ENCODE peak calls at places on chromosomes 12 and 14, in ten cellular contexts. R is stimulated activated CD8-positive, alpha-beta memory T cell treated with anti-CD3 and anti-CD28 coated beads, Interleukin-15, amount 100 ng/mL, for 1 hour; X is HCT116; U is SK-N-SH; W is GM03348; B is AML-193; Y is kidney glomerular epithelial cell; I is PC-3; H is adrenal gland; J is stimulated activated CD4-positive, alpha-beta T cell treated with anti-CD3 and anti-CD28 coated beads, Interleukin-4, amount 100 ng/mL, for 24 hours. N is an unnamed sample.

GRCh38 chr14:71206766-71207371 is 299.6 kb downstream of the PCNX1 start:
- DNase-seq in R (no peak), X (no peak), U (peak), W (peak), B (no peak), Y (peak), I (peak), H (peak), J (no peak), N (peak)

GRCh38 chr14:55914771-55915170 is 203.4 kb upstream of the PELI2 start:
- DNase-seq in R (no peak), X (no peak), U (no peak), W (no peak), B (no peak), Y (peak), I (no peak), H (no peak), J (no peak), N (no peak)

GRCh38 chr12:7915911-7916403 is 20.0 kb downstream of the SLC2A3 start:
- DNase-seq in R (no peak), X (no peak), U (peak), W (no peak), B (no peak), Y (no peak), I (no peak), H (no peak), J (peak), N (no peak)

GRCh38 chr14:54564799-54565235 is 2.1 kb upstream of the SAMD4A start:
- DNase-seq in R (no peak), X (no peak), U (no peak), W (peak), B (peak), Y (peak), I (peak), H (peak), J (no peak), N (no peak)

GRCh38 chr12:127041985-127042625 is 1224.9 kb upstream of the TMEM132C start:
- DNase-seq in R (no peak), X (no peak), U (no peak), W (no peak), B (no peak), Y (no peak), I (peak), H (no peak), J (no peak), N (no peak)

GRCh38 chr12:1328385-1328784 is 266.0 kb downstream of the FBXL14 start:
- DNase-seq in R (no peak), X (no peak), U (no peak), W (no peak), B (no peak), Y (no peak), I (no peak), H (peak), J (no peak), N (no peak)

GRCh38 chr12:57631566-57632368 is 1.2 kb downstream of the B4GALNT1 start:
- DNase-seq in R (no peak), X (no peak), U (peak), W (peak), B (no peak), Y (no peak), I (no peak), H (no peak), J (no peak), N (peak)

GRCh38 chr12:66627988-66628317 is 50.9 kb downstream of the GRIP1 start:
- DNase-seq in R (no peak), X (no peak), U (no peak), W (no peak), B (no peak), Y (no peak), I (no peak), H (no peak), J (no peak), N (no peak)

GRCh38 chr14:100419856-100420255 is 96.7 kb downstream of the SLC25A47 start:
- DNase-seq in R (no peak), X (no peak), U (peak), W (no peak), B (no peak), Y (no peak), I (no peak), H (no peak), J (no peak), N (no peak)

GRCh38 chr14:74400919-74401503 is 25.0 kb downstream of the SYNDIG1L start:
- DNase-seq in R (no peak), X (no peak), U (no peak), W (no peak), B (no peak), Y (no peak), I (no peak), H (no peak), J (no peak), N (no peak)

GRCh38 chr14:103334644-103335603 is 887 bp downstream of the EIF5 start:
- DNase-seq in R (peak), X (no peak), U (peak), W (peak), B (peak), Y (peak), I (peak), H (peak), J (peak), N (peak)

GRCh38 chr12:94235894-94236293 is 87.5 kb downstream of the PLXNC1 start:
- DNase-seq in R (no peak), X (no peak), U (no peak), W (no peak), B (no peak), Y (no peak), I (no peak), H (no peak), J (no peak), N (no peak)

GRCh38 chr14:89813485-89814080 is 140.9 kb downstream of the EFCAB11 start:
- DNase-seq in R (no peak), X (no peak), U (no peak), W (peak), B (no peak), Y (peak), I (no peak), H (no peak), J (no peak), N (no peak)

GRCh38 chr12:45433441-45433868 is 217.6 kb downstream of the ANO6 start:
- DNase-seq in R (no peak), X (no peak), U (no peak), W (no peak), B (no peak), Y (peak), I (no peak), H (no peak), J (no peak), N (no peak)

GRCh38 chr12:7645395-7646177 is 20.1 kb downstream of the APOBEC1 start:
- DNase-seq in R (no peak), X (peak), U (peak), W (peak), B (peak), Y (peak), I (peak), H (peak), J (peak), N (peak)

GRCh38 chr14:88326352-88327103 is 3.5 kb upstream of the KCNK10 start:
- DNase-seq in R (no peak), X (no peak), U (peak), W (peak), B (no peak), Y (no peak), I (no peak), H (no peak), J (no peak), N (no peak)

GRCh38 chr12:92272301-92272964 is 126.8 kb upstream of the BTG1 start:
- DNase-seq in R (no peak), X (no peak), U (no peak), W (no peak), B (no peak), Y (no peak), I (no peak), H (no peak), J (no peak), N (no peak)

GRCh38 chr12:62915130-62915529 is 19.8 kb downstream of the PPM1H start:
- DNase-seq in R (no peak), X (no peak), U (no peak), W (no peak), B (no peak), Y (no peak), I (no peak), H (peak), J (no peak), N (no peak)

GRCh38 chr12:108560752-108561719 is at the start of gene SART3:
- DNase-seq in R (peak), X (peak), U (peak), W (peak), B (peak), Y (peak), I (peak), H (peak), J (peak), N (peak)

GRCh38 chr12:3131129-3131528 is 54.0 kb downstream of the TSPAN9 start:
- DNase-seq in R (no peak), X (no peak), U (no peak), W (no peak), B (no peak), Y (no peak), I (no peak), H (no peak), J (no peak), N (no peak)

GRCh38 chr14:33737446-33737845 is 213.4 kb downstream of the EGLN3 start:
- DNase-seq in R (no peak), X (no peak), U (no peak), W (peak), B (no peak), Y (peak), I (peak), H (no peak), J (no peak), N (no peak)

GRCh38 chr12:61291647-61292046 is 968.6 kb upstream of the USP15 start:
- DNase-seq in R (no peak), X (no peak), U (no peak), W (no peak), B (no peak), Y (no peak), I (peak), H (no peak), J (no peak), N (no peak)

GRCh38 chr14:81200041-81200440 is 20.7 kb downstream of the GTF2A1 start:
- DNase-seq in R (no peak), X (no peak), U (no peak), W (no peak), B (no peak), Y (no peak), I (no peak), H (no peak), J (no peak), N (no peak)

GRCh38 chr12:26573212-26573909 is 259.6 kb downstream of the ITPR2 start:
- DNase-seq in R (no peak), X (no peak), U (no peak), W (no peak), B (no peak), Y (no peak), I (no peak), H (no peak), J (no peak), N (no peak)

GRCh38 chr12:120134307-120134980 is 17.9 kb upstream of the RAB35 start:
- DNase-seq in R (no peak), X (no peak), U (no peak), W (no peak), B (no peak), Y (no peak), I (no peak), H (no peak), J (no peak), N (no peak)

GRCh38 chr14:89429206-89430091 is 12.4 kb upstream of the FOXN3 start:
- DNase-seq in R (no peak), X (no peak), U (peak), W (no peak), B (peak), Y (peak), I (no peak), H (no peak), J (peak), N (no peak)

GRCh38 chr14:22792158-22792557 is 23.1 kb downstream of the SLC7A7 start:
- DNase-seq in R (no peak), X (no peak), U (no peak), W (no peak), B (no peak), Y (no peak), I (no peak), H (no peak), J (no peak), N (no peak)

GRCh38 chr14:80637726-80638619 is 303.6 kb downstream of the CEP128 start:
- DNase-seq in R (no peak), X (no peak), U (no peak), W (peak), B (no peak), Y (no peak), I (peak), H (no peak), J (no peak), N (no peak)

GRCh38 chr14:26401170-26401968 is 196.5 kb downstream of the NOVA1 start:
- DNase-seq in R (no peak), X (no peak), U (no peak), W (no peak), B (no peak), Y (no peak), I (no peak), H (no peak), J (no peak), N (no peak)

GRCh38 chr14:70257526-70257925 is 68.8 kb upstream of the SLC8A3 start:
- DNase-seq in R (no peak), X (peak), U (no peak), W (no peak), B (no peak), Y (no peak), I (peak), H (no peak), J (no peak), N (no peak)

GRCh38 chr14:102933618-102934231 is 11.3 kb downstream of the AMN start:
- DNase-seq in R (no peak), X (no peak), U (no peak), W (no peak), B (no peak), Y (no peak), I (no peak), H (no peak), J (no peak), N (no peak)

GRCh38 chr14:24095196-24096068 is 1.3 kb downstream of the PCK2 start:
- DNase-seq in R (no peak), X (no peak), U (peak), W (peak), B (peak), Y (peak), I (no peak), H (no peak), J (peak), N (peak)

GRCh38 chr14:23640524-23641141 is 4.5 kb downstream of the DHRS2 start:
- DNase-seq in R (no peak), X (no peak), U (peak), W (peak), B (no peak), Y (peak), I (peak), H (peak), J (no peak), N (no peak)

GRCh38 chr14:101058571-101058970 is 155.0 kb upstream of the RTL1 start:
- DNase-seq in R (no peak), X (no peak), U (no peak), W (no peak), B (no peak), Y (no peak), I (peak), H (no peak), J (no peak), N (no peak)

GRCh38 chr12:116571089-116571488 is 11.9 kb downstream of the MAP1LC3B2 start:
- DNase-seq in R (no peak), X (no peak), U (no peak), W (no peak), B (no peak), Y (no peak), I (no peak), H (no peak), J (no peak), N (no peak)

GRCh38 chr14:35222324-35222723 is 69.9 kb upstream of the PSMA6 start:
- DNase-seq in R (no peak), X (no peak), U (no peak), W (no peak), B (no peak), Y (no peak), I (no peak), H (no peak), J (no peak), N (no peak)

N was measured in pancreas.